ENCODE peak calls at places on chromosomes 13 and 19, in four cellular contexts. D is hepatic stellate cell, R is T-helper 9 cell, U is AML-193. N is an unnamed sample.

GRCh38 chr19:10962863-10963262 is 2.0 kb downstream of the SMARCA4 start:
- DNase-seq in R (no peak), D (no peak), U (no peak), N (no peak)

GRCh38 chr19:46471116-46471733 is at the start of gene PNMA8A:
- DNase-seq in U (no peak), R (no peak), D (no peak), N (peak)

GRCh38 chr19:21593934-21594844 is 88.8 kb downstream of the ZNF429 start:
- DNase-seq in R (no peak), D (no peak), U (peak), N (no peak)

GRCh38 chr19:5086725-5087439 is 118.0 kb downstream of the KDM4B start:
- DNase-seq in U (no peak), R (no peak), D (no peak), N (no peak)

GRCh38 chr13:100542546-100543156 is 45.9 kb downstream of the GGACT start:
- DNase-seq in D (peak), U (peak), R (no peak), N (peak)

GRCh38 chr13:49371943-49372636 is 71.8 kb downstream of the CAB39L start:
- DNase-seq in R (no peak), U (no peak), D (no peak), N (peak)

GRCh38 chr19:2063824-2064223 is 12.8 kb upstream of the MKNK2 start:
- DNase-seq in U (no peak), R (no peak), D (no peak), N (no peak)

GRCh38 chr13:113209336-113209879 is at the start of gene CUL4A:
- DNase-seq in U (peak), D (peak), R (peak), N (peak)

GRCh38 chr13:98487016-98487415 is 89.9 kb downstream of the STK24 start:
- DNase-seq in U (no peak), R (no peak), D (no peak), N (no peak)

GRCh38 chr19:53422551-53422950 is 9.2 kb upstream of the ZNF761 start:
- DNase-seq in D (no peak), R (no peak), U (no peak), N (no peak)

GRCh38 chr13:112690242-112690943 is 555 bp downstream of the ATP11A start:
- DNase-seq in R (peak), D (peak), U (peak), N (no peak)

GRCh38 chr19:54928299-54928698 is 19.0 kb downstream of the NLRP7 start:
- DNase-seq in R (no peak), U (peak), D (no peak), N (peak)

GRCh38 chr13:47310376-47310775 is 413.5 kb upstream of the HTR2A start:
- DNase-seq in U (no peak), R (no peak), D (no peak), N (no peak)

GRCh38 chr13:106001443-106001842 is 534.0 kb downstream of the EFNB2 start:
- DNase-seq in U (no peak), D (no peak), R (no peak), N (no peak)

GRCh38 chr13:107767119-107767518 is 448.2 kb downstream of the LIG4 start:
- DNase-seq in D (no peak), U (no peak), R (no peak), N (no peak)

GRCh38 chr13:25860862-25861261 is 191.0 kb downstream of the SHISA2 start:
- DNase-seq in U (no peak), D (no peak), R (no peak), N (peak)

N was measured in amniotic epithelial cell.